ENCODE peak calls at places on chromosomes 7 and 10, in five cellular contexts. One of them, this sample, is unnamed.

GRCh38 chr7:2635148-2635668 is 3.4 kb downstream of the TTYH3 start:
- DNase-seq in A549: no peak
- DNase-seq in NB4: no peak
- DNase-seq in transverse colon: no peak
- DNase-seq in upper lobe of left lung: no peak
- DNase-seq in this sample: no peak

GRCh38 chr10:8778713-8779112 is 724.2 kb downstream of the GATA3 start:
- DNase-seq in A549: no peak
- DNase-seq in NB4: no peak
- DNase-seq in transverse colon: no peak
- DNase-seq in upper lobe of left lung: no peak
- DNase-seq in this sample: no peak

GRCh38 chr10:132500781-132501415 is 36.7 kb upstream of the INPP5A start:
- DNase-seq in A549: no peak
- DNase-seq in NB4: no peak
- DNase-seq in transverse colon: no peak
- DNase-seq in upper lobe of left lung: no peak
- DNase-seq in this sample: no peak

GRCh38 chr10:101903827-101904520 is 60.4 kb upstream of the KCNIP2 start:
- DNase-seq in A549: no peak
- DNase-seq in NB4: no peak
- DNase-seq in transverse colon: peak; percentile 13
- DNase-seq in upper lobe of left lung: peak; percentile 23
- DNase-seq in this sample: no peak

GRCh38 chr7:155597753-155598140 is 46.7 kb upstream of the RBM33 start:
- DNase-seq in A549: no peak
- DNase-seq in NB4: no peak
- DNase-seq in transverse colon: no peak
- DNase-seq in upper lobe of left lung: peak; percentile 50
- DNase-seq in this sample: no peak

GRCh38 chr7:4830176-4830575 is 31.7 kb downstream of the PAPOLB start:
- DNase-seq in A549: peak; percentile 35
- DNase-seq in NB4: peak; percentile 89
- DNase-seq in transverse colon: peak; percentile 53
- DNase-seq in upper lobe of left lung: peak; percentile 69
- DNase-seq in this sample: no peak

GRCh38 chr7:66683770-66684123 is 55.1 kb downstream of the KCTD7 start:
- DNase-seq in A549: no peak
- DNase-seq in NB4: no peak
- DNase-seq in transverse colon: no peak
- DNase-seq in upper lobe of left lung: no peak
- DNase-seq in this sample: no peak

GRCh38 chr7:47941136-47941844 is 7.0 kb downstream of the PKD1L1 start:
- DNase-seq in A549: no peak
- DNase-seq in NB4: no peak
- DNase-seq in transverse colon: no peak
- DNase-seq in upper lobe of left lung: peak; percentile 64
- DNase-seq in this sample: no peak

GRCh38 chr7:95544174-95544573 is 52.1 kb downstream of the PDK4 start:
- DNase-seq in A549: no peak
- DNase-seq in NB4: no peak
- DNase-seq in transverse colon: no peak
- DNase-seq in upper lobe of left lung: no peak
- DNase-seq in this sample: no peak

GRCh38 chr10:287814-288213 is 152.6 kb downstream of the ZMYND11 start:
- DNase-seq in A549: peak; percentile 45
- DNase-seq in NB4: no peak
- DNase-seq in transverse colon: no peak
- DNase-seq in upper lobe of left lung: no peak
- DNase-seq in this sample: no peak

DNA sequence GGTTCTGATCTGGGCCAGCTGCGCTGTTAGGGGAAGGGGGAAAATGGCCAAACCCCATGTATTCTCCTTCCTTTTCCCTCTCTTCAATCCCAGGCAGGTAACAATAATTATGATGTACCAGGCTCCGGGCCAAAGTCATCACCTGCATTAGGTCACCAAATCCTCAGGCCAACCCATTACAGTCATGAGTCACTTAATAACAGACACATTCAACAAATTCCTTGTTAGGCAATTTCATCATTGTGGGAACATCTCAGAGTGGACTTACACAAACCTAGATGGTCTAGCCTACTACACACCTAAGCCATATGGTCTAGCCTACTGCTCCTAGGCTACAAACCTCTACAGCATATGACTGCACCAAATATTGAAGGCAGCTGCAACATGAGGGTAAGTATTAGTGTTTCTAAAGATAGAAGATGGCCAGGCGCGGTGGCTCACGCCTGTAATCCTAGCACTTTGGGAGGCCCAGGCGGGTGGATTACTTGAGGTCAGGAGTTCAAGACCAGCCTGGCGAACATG is 2.2 kb upstream of the HSPB1 start:
- DNase-seq in A549: no peak
- DNase-seq in NB4: no peak
- DNase-seq in transverse colon: peak; percentile 53
- DNase-seq in upper lobe of left lung: peak; percentile 78
- DNase-seq in this sample: peak; percentile 71
- TF ChIP-seq POLR2A in A549: no peak
- TF ChIP-seq POLR2A in NB4: no peak
- TF ChIP-seq POLR2A in transverse colon: no peak
- TF ChIP-seq POLR2A in upper lobe of left lung: no peak
- TF ChIP-seq POLR2A in this sample: no peak

DNA sequence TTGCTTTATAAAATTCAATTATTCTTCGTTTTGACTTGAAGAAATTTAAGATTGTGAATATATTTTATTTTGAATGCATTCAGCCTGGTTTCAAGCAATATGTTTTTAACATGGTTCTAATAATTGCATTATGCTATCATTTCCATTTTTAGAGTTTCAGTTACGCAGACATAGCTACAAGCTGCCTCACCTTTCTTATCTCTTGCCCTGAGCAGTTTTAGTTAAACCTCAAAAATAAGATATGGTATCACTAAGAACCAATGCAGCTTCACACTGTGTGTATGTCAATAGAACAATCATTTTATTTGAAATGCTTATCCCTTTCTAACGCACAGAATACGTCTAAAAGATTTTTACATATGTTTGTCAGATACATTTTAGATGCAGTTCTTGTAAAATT is 632.6 kb upstream of the KCND2 start:
- DNase-seq in A549: no peak
- DNase-seq in NB4: no peak
- DNase-seq in transverse colon: no peak
- DNase-seq in upper lobe of left lung: no peak
- DNase-seq in this sample: no peak
- TF ChIP-seq CTCF in A549: no peak
- TF ChIP-seq CTCF in NB4: no peak
- TF ChIP-seq CTCF in transverse colon: no peak
- TF ChIP-seq CTCF in upper lobe of left lung: no peak
- TF ChIP-seq CTCF in this sample: no peak

GRCh38 chr7:106071356-106071998 is 40.6 kb downstream of the SYPL1 start:
- DNase-seq in A549: no peak
- DNase-seq in NB4: peak; percentile 96
- DNase-seq in transverse colon: peak; percentile 68
- DNase-seq in upper lobe of left lung: peak; percentile 66
- DNase-seq in this sample: peak; percentile 84
- TF ChIP-seq POLR2A in A549: no peak
- TF ChIP-seq POLR2A in NB4: peak; percentile 60
- TF ChIP-seq POLR2A in transverse colon: peak; percentile 65
- TF ChIP-seq POLR2A in upper lobe of left lung: no peak
- TF ChIP-seq POLR2A in this sample: no peak

GRCh38 chr10:47090903-47091302 is 179.7 kb downstream of the PTPN20 start:
- DNase-seq in A549: no peak
- DNase-seq in NB4: peak; percentile 19
- DNase-seq in transverse colon: no peak
- DNase-seq in upper lobe of left lung: no peak
- DNase-seq in this sample: no peak

GRCh38 chr10:47091421-47091820 is 180.2 kb downstream of the PTPN20 start:
- DNase-seq in A549: no peak
- DNase-seq in NB4: no peak
- DNase-seq in transverse colon: no peak
- DNase-seq in upper lobe of left lung: no peak
- DNase-seq in this sample: no peak

GRCh38 chr10:47087667-47088066 is 176.4 kb downstream of the PTPN20 start:
- DNase-seq in A549: no peak
- DNase-seq in NB4: no peak
- DNase-seq in transverse colon: no peak
- DNase-seq in upper lobe of left lung: no peak
- DNase-seq in this sample: no peak

GRCh38 chr10:47090042-47090441 is 178.8 kb downstream of the PTPN20 start:
- DNase-seq in A549: no peak
- DNase-seq in NB4: no peak
- DNase-seq in transverse colon: no peak
- DNase-seq in upper lobe of left lung: no peak
- DNase-seq in this sample: no peak

DNA sequence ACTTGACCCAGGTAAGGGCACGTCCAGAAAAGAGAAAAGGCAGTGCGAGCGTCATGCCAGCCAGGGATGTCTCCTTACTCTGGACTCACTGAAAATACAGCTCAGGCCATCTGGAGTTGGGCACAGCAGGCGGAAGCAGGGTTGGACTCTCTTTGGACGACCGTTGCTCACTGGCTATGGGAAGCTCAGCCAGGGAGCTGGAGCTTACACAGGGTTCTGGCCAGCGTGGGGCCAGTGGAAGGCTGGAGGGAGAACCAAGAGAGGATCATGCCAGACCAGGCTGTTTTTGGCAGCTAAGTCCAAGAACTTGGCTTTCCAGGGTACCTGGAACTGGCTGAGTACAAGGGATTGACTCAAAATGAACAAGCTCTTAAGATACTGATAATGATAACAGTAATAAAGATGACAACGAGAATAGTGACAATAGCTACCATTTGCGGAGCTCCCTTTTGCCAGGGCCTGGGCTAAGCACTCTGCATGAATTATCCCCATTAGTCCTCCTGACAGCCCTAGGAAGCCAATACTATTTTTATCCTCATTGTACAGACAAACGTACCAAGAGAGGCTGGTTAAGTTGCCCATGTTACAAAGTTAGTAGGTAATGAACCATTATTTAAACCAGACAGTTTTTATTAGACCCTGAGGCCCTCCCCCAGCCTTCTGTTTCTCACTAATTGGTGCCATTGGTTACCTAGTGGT is 177.6 kb downstream of the PTPN20 start:
- DNase-seq in A549: no peak
- DNase-seq in NB4: no peak
- DNase-seq in transverse colon: no peak
- DNase-seq in upper lobe of left lung: no peak
- DNase-seq in this sample: no peak
- TF ChIP-seq CTCF in A549: no peak
- TF ChIP-seq CTCF in NB4: no peak
- TF ChIP-seq CTCF in transverse colon: no peak
- TF ChIP-seq CTCF in upper lobe of left lung: no peak
- TF ChIP-seq CTCF in this sample: no peak

DNA sequence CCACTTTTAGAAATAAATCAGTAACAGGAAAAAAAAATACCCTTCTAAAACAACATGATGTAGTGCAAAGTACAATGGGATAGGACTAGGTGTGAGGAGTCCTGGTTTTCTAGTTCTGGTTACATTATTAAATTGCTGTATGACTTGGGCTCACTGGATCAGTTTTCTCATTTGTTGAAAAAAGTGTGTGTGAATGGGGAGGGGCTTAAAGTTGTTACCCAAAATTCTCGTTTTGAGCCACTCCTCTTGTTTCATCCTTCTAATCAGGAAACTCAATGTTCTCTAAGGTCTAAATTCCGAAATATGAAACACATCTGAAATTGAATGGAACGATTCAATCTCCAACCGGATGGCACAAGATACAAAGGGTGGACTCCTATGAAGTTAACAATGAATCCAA is 1.7 kb downstream of the WASL start:
- DNase-seq in A549: no peak
- DNase-seq in NB4: peak; percentile 27
- DNase-seq in transverse colon: no peak
- DNase-seq in upper lobe of left lung: no peak
- DNase-seq in this sample: no peak
- TF ChIP-seq POLR2A in A549: no peak
- TF ChIP-seq POLR2A in NB4: no peak
- TF ChIP-seq POLR2A in transverse colon: no peak
- TF ChIP-seq POLR2A in upper lobe of left lung: no peak
- TF ChIP-seq POLR2A in this sample: no peak

DNA sequence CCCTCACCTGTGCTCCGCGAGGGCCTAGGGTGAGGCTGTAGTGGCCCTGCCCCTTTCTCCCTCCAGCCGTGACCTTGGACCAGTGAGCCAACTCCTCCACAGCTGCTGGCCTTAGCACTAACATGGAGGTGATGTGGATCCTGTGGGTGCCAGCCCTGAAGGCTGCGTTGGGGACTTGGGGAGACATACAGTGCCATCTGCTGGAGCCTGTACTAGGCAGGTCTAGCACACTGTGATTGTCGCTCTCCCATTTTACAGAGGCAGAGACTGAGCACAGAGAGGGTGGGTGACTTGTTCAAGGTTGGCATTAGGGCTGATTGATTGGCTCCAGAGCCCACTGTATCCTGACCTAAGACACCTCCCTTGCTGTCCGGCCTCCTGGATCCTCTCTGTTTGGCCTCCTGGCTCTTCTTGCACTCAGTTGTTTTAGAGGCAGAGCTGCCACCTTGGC is 37.6 kb downstream of the PRF1 start:
- DNase-seq in A549: no peak
- DNase-seq in NB4: peak; percentile 56
- DNase-seq in transverse colon: no peak
- DNase-seq in upper lobe of left lung: no peak
- DNase-seq in this sample: no peak
- TF ChIP-seq CTCF in A549: no peak
- TF ChIP-seq CTCF in NB4: peak; percentile 35
- TF ChIP-seq CTCF in transverse colon: no peak
- TF ChIP-seq CTCF in upper lobe of left lung: no peak
- TF ChIP-seq CTCF in this sample: no peak

DNA sequence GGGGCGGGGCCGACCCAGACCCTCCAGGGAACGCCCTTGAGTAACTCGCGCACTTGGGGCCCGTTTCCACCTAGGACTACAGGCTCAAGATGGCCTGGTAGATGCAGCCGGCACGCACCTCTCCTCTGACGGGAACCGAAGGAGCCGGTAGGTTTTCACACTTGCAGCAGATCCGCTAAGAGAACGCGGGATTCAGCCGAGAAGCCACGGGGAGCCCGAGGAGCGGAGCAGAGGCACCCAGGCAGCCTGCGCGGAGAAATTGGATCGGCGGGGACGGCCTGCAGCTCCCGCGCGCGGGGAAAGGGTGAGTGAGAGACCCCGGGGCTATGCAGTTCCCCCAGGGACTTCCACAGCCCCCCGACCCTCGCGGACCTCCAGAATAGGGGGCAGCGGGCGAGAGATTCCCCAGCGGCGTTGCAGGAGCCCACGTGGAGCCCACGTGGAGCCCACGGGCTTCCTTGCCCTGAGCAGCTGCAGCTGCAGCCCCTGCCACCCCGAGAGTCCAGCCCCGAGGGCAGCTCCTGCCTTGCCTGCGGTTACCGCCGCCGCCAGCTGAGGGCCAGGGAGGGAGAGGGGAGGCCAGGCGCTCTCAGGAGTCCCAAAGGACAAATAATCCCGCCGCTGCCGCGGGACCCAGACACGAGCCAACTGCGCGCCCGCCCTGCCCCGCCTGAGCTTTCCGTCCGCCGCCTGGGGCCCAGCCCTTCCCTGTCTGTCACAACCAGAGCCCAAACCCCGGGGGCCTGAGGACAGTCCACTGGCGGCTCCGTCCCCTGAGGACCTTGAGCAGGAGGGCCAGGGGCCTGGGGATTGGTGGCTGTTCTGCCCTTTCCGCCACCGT is 13.1 kb downstream of the IFT22 start:
- DNase-seq in A549: peak; percentile 81
- DNase-seq in NB4: peak; percentile 91
- DNase-seq in transverse colon: peak; percentile 85
- DNase-seq in upper lobe of left lung: peak; percentile 86
- DNase-seq in this sample: peak; percentile 34
- TF ChIP-seq POLR2A in A549: peak; percentile 73
- TF ChIP-seq POLR2A in NB4: peak; percentile 83
- TF ChIP-seq POLR2A in transverse colon: peak; percentile 21
- TF ChIP-seq POLR2A in upper lobe of left lung: no peak
- TF ChIP-seq POLR2A in this sample: no peak

This sample was measured in lower leg skin.